ENCODE peak calls at places on chromosomes 7 and 10, in six cellular contexts. D is germinal center, Q is C1 segment of cervical spinal cord, Z is activated T-cell treated with anti-CD3 and anti-CD28 coated beads for 48 hours, W is AG04449, O is upper lobe of right lung. N is an unnamed sample.

GRCh38 chr10:88260329-88261051 is 322.6 kb downstream of the RNLS start:
- DNase-seq in Z (no peak), Q (no peak), D (no peak), O (no peak), W (no peak), N (no peak)

GRCh38 chr10:128908109-128908898 is 558.7 kb upstream of the MGMT start:
- DNase-seq in Z (no peak), O (no peak), W (no peak), Q (no peak), D (no peak), N (no peak)

GRCh38 chr10:24208661-24209420 is at the start of gene KIAA1217:
- DNase-seq in D (no peak), O (peak; percentile 80), W (no peak), Z (no peak), Q (no peak), N (no peak)

GRCh38 chr7:6028563-6028962 is 2.6 kb upstream of the ANKRD61 start:
- DNase-seq in D (no peak), W (no peak), Z (no peak), Q (no peak), O (no peak), N (no peak)

GRCh38 chr7:25864943-25865633 is 286.9 kb upstream of the NFE2L3 start:
- DNase-seq in W (no peak), D (no peak), Z (no peak), Q (no peak), O (no peak), N (no peak)

GRCh38 chr10:95457319-95457886 is 103.8 kb downstream of the SORBS1 start:
- DNase-seq in Z (no peak), D (no peak), W (no peak), Q (no peak), O (no peak), N (no peak)

GRCh38 chr10:107747851-107748250 is 583.3 kb upstream of the SORCS1 start:
- DNase-seq in Z (no peak), W (no peak), Q (no peak), D (no peak), O (no peak), N (no peak)

GRCh38 chr10:132617781-132618052 is 80.1 kb downstream of the INPP5A start:
- DNase-seq in D (no peak), W (no peak), O (no peak), Z (no peak), Q (no peak), N (no peak)

GRCh38 chr10:69124558-69125121 is 662 bp downstream of the VPS26A start:
- DNase-seq in D (peak; percentile 29), O (peak; percentile 68), Q (peak; percentile 19), W (no peak), Z (peak; percentile 25), N (peak; percentile 32)

GRCh38 chr10:113753020-113753692 is 1.7 kb downstream of the PLEKHS1 start:
- DNase-seq in D (no peak), Z (no peak), Q (no peak), O (no peak), W (no peak), N (no peak)

GRCh38 chr10:35398355-35398754 is 62.0 kb downstream of the CCNY start:
- DNase-seq in Z (no peak), O (no peak), W (no peak), D (no peak), Q (no peak), N (no peak)

GRCh38 chr10:123398180-123398591 is 244.0 kb downstream of the BUB3 start:
- DNase-seq in D (peak; percentile 31), Q (no peak), O (no peak), Z (no peak), W (no peak), N (no peak)

GRCh38 chr7:87148332-87148955 is 3.8 kb upstream of the DMTF1 start:
- DNase-seq in O (no peak), W (no peak), Q (no peak), D (peak; percentile 12), Z (no peak), N (no peak)

GRCh38 chr10:133129151-133129853 is 30.7 kb upstream of the KNDC1 start:
- DNase-seq in Q (no peak), O (peak; percentile 56), W (no peak), D (no peak), Z (no peak), N (no peak)

GRCh38 chr7:137804819-137805218 is 42.0 kb downstream of the DGKI start:
- DNase-seq in O (no peak), D (no peak), Q (no peak), W (no peak), Z (no peak), N (no peak)

GRCh38 chr10:91555455-91555854 is 77.4 kb downstream of the PPP1R3C start:
- DNase-seq in D (no peak), W (no peak), Z (no peak), O (no peak), Q (no peak), N (no peak)

GRCh38 chr7:80467069-80467468 is 44.8 kb downstream of the GNAT3 start:
- DNase-seq in Q (no peak), Z (no peak), W (no peak), O (no peak), D (no peak), N (no peak)

GRCh38 chr10:92750788-92751533 is 61.2 kb downstream of the HHEX start:
- DNase-seq in O (no peak), Z (no peak), W (no peak), Q (no peak), D (no peak), N (no peak)

GRCh38 chr7:142867398-142868187 is 12.7 kb downstream of the EPHB6 start:
- DNase-seq in O (no peak), W (no peak), Z (no peak), D (no peak), Q (no peak), N (no peak)

GRCh38 chr7:83178796-83179195 is 16.1 kb upstream of the PCLO start:
- DNase-seq in Z (no peak), O (no peak), Q (no peak), D (no peak), W (no peak), N (no peak)

GRCh38 chr10:48242160-48242904 is 32.2 kb downstream of the FRMPD2 start:
- DNase-seq in D (no peak), Q (no peak), Z (no peak), O (no peak), W (no peak), N (no peak)

GRCh38 chr10:110156046-110156445 is 51.4 kb upstream of the MXI1 start:
- DNase-seq in Z (no peak), D (no peak), Q (no peak), W (no peak), O (no peak), N (no peak)

GRCh38 chr7:20352573-20353304 is 22.0 kb downstream of the ITGB8 start:
- DNase-seq in O (no peak), W (no peak), D (no peak), Z (no peak), Q (no peak), N (no peak)

GRCh38 chr10:112375721-112376577 is 2.0 kb downstream of the ACSL5 start:
- DNase-seq in O (peak; percentile 81), W (no peak), Q (peak; percentile 19), Z (peak; percentile 14), D (peak; percentile 78), N (peak; percentile 77)

GRCh38 chr7:117582219-117582704 is 102.4 kb downstream of the CFTR start:
- DNase-seq in W (peak; percentile 58), Z (no peak), Q (no peak), O (no peak), D (no peak), N (no peak)

GRCh38 chr10:71014021-71014782 is 125.8 kb upstream of the PCBD1 start:
- DNase-seq in O (peak; percentile 34), Z (no peak), W (no peak), Q (no peak), D (no peak), N (no peak)

GRCh38 chr7:149767068-149767467 is 6.3 kb downstream of the ZNF467 start:
- DNase-seq in O (no peak), Q (no peak), W (no peak), D (no peak), Z (no peak), N (no peak)

GRCh38 chr7:37162106-37162505 is 286.6 kb downstream of the ELMO1 start:
- DNase-seq in D (no peak), Q (no peak), Z (no peak), O (no peak), W (no peak), N (no peak)

GRCh38 chr7:98352621-98353020 is 48.3 kb downstream of the BAIAP2L1 start:
- DNase-seq in W (no peak), Z (no peak), O (no peak), D (no peak), Q (no peak), N (no peak)

GRCh38 chr10:77943086-77943901 is 16.7 kb upstream of the DLG5 start:
- DNase-seq in Q (no peak), Z (no peak), O (no peak), D (no peak), W (peak; percentile 51), N (peak; percentile 3)

GRCh38 chr7:103689262-103689661 is 243.3 kb upstream of the SLC26A5 start:
- DNase-seq in Q (no peak), Z (no peak), O (no peak), W (no peak), D (no peak), N (no peak)

N was measured in AML-193.